ENCODE peak calls at places on chromosomes 11 and 22, in five cellular contexts. Z is kidney epithelial cell, W is Peyer's patch, Y is MM.1S, L is PC-3. J is an unnamed sample.

GRCh38 chr11:66343176-66343575 is 1.7 kb downstream of the BRMS1 start:
- DNase-seq in Z (no peak), W (no peak), Y (no peak), L (no peak), J (no peak)

GRCh38 chr11:1230456-1231395 is 7.9 kb downstream of the MUC5B start:
- DNase-seq in Z (no peak), W (peak), Y (no peak), L (no peak), J (no peak)

GRCh38 chr22:25564979-25565677 is 653 bp downstream of the GRK3 start:
- DNase-seq in Z (no peak), W (no peak), Y (no peak), L (no peak), J (no peak)

GRCh38 chr11:73178092-73178539 is 36.0 kb upstream of the FCHSD2 start:
- DNase-seq in Z (no peak), W (peak), Y (peak), L (peak), J (peak)

GRCh38 chr11:35963911-35964310 is 20.0 kb downstream of the LDLRAD3 start:
- DNase-seq in Z (no peak), W (no peak), Y (no peak), L (no peak), J (no peak)

GRCh38 chr22:26852176-26852575 is 194.8 kb downstream of the MIAT start:
- DNase-seq in Z (no peak), W (no peak), Y (no peak), L (no peak), J (no peak)

GRCh38 chr11:133115099-133115498 is 417.2 kb downstream of the OPCML start:
- DNase-seq in Z (no peak), W (no peak), Y (no peak), L (no peak), J (no peak)

GRCh38 chr22:36377022-36377631 is 10.6 kb downstream of the MYH9 start:
- DNase-seq in Z (no peak), W (no peak), Y (peak), L (no peak), J (no peak)

GRCh38 chr22:31492151-31492550 is 2.5 kb upstream of the EIF4ENIF1 start:
- DNase-seq in Z (no peak), W (no peak), Y (no peak), L (no peak), J (no peak)

GRCh38 chr22:29907753-29908515 is 25.0 kb downstream of the MTMR3 start:
- DNase-seq in Z (peak), W (peak), Y (no peak), L (peak), J (peak)

GRCh38 chr22:35531202-35531601 is 9.4 kb upstream of the RASD2 start:
- DNase-seq in Z (no peak), W (no peak), Y (no peak), L (no peak), J (no peak)

GRCh38 chr22:22040908-22041307 is 58.3 kb upstream of the TOP3B start:
- DNase-seq in Z (no peak), W (no peak), Y (no peak), L (no peak), J (no peak)

GRCh38 chr11:534592-535518 is 521 bp downstream of the HRAS start:
- DNase-seq in Z (no peak), W (peak), Y (peak), L (peak), J (no peak)

GRCh38 chr11:23021287-23021863 is 161.1 kb upstream of the CCDC179 start:
- DNase-seq in Z (no peak), W (no peak), Y (peak), L (peak), J (no peak)

GRCh38 chr11:103546236-103546635 is 437.0 kb downstream of the DYNC2H1 start:
- DNase-seq in Z (no peak), W (no peak), Y (no peak), L (peak), J (no peak)

GRCh38 chr22:49760280-49760629 is 67.4 kb downstream of the BRD1 start:
- DNase-seq in Z (no peak), W (no peak), Y (no peak), L (no peak), J (no peak)

GRCh38 chr11:58567889-58568512 is 7.7 kb downstream of the LPXN start:
- DNase-seq in Z (no peak), W (peak), Y (peak), L (peak), J (peak)

GRCh38 chr11:19561011-19561410 is 151.6 kb upstream of the NAV2 start:
- DNase-seq in Z (no peak), W (no peak), Y (no peak), L (peak), J (no peak)

GRCh38 chr11:108985611-108986279 is 320.9 kb downstream of the DDX10 start:
- DNase-seq in Z (no peak), W (no peak), Y (no peak), L (peak), J (peak)

GRCh38 chr22:48342732-48343131 is 1484.9 kb downstream of the BRD1 start:
- DNase-seq in Z (no peak), W (peak), Y (no peak), L (no peak), J (no peak)

GRCh38 chr11:111878385-111878765 is 590 bp downstream of the FDXACB1 start:
- DNase-seq in Z (no peak), W (no peak), Y (peak), L (peak), J (peak)

GRCh38 chr11:42890773-42891172 is 421.0 kb upstream of the API5 start:
- DNase-seq in Z (no peak), W (no peak), Y (no peak), L (no peak), J (no peak)

GRCh38 chr11:1442163-1442562 is 44.4 kb downstream of the MOB2 start:
- DNase-seq in Z (no peak), W (no peak), Y (no peak), L (no peak), J (no peak)

GRCh38 chr11:28442113-28442512 is 333.9 kb downstream of the METTL15 start:
- DNase-seq in Z (no peak), W (no peak), Y (no peak), L (peak), J (no peak)

GRCh38 chr11:9722893-9723292 is 59.0 kb downstream of the SWAP70 start:
- DNase-seq in Z (no peak), W (no peak), Y (no peak), L (no peak), J (no peak)

GRCh38 chr11:125956371-125956770 is 10.5 kb downstream of the VSIG10L2 start:
- DNase-seq in Z (no peak), W (no peak), Y (no peak), L (no peak), J (no peak)

GRCh38 chr22:30241576-30242371 is 4.8 kb downstream of the LIF start:
- DNase-seq in Z (no peak), W (no peak), Y (no peak), L (no peak), J (no peak)

GRCh38 chr22:46449116-46449691 is 88.2 kb downstream of the CELSR1 start:
- DNase-seq in Z (no peak), W (no peak), Y (no peak), L (no peak), J (no peak)

GRCh38 chr11:75814369-75814685 is 683 bp upstream of the UVRAG start:
- DNase-seq in Z (no peak), W (no peak), Y (no peak), L (no peak), J (no peak)

GRCh38 chr22:41762980-41763779 is 37.3 kb upstream of the CCDC134 start:
- DNase-seq in Z (no peak), W (no peak), Y (peak), L (peak), J (no peak)
- TF ChIP-seq CTCF in Z (peak), W (no peak), Y (peak), L (peak), J (peak)

DNA sequence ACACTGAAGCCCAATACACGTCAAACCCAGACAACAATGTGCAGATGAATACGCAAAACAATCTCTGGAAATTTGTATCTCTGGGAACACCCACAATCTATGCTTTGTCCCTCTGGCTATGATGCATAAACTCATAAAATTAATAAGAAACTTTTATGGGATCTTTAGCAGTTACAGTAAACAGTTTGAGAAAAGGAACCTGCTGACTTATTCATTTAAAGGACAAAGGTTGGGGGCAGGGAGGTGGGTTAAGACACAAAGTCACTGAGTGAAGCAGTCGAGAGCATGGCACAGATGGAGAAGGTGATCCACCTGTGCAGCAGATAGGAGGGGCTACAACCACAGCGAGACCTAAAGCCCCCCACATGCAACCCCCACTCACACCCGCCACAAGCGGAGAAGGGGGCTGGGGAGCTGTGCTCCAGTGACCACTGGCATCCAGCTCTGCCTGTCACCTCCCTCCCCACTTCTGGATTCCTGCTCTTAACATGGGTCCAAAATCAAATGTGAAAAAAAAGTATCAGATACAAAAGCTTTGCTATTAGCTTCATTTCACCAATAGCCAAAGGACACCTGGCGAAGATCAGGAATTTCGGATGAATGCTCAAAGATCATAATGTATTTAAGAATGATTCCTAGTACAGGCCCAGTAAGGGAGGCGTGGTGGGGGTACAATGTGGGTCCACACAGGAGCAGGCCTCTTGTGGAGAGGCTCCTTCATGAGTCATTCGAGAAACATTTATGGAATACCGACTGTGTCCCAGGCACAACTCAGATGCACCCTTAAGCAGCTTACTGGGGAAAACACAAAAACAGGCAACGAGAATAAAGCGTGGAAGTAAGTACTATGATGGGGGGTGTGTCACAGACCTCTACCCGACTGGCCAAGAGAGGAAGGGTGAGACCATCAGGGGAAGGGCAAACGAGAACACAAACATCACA is 44.8 kb downstream of the SMCO4 start:
- DNase-seq in Z (peak), W (no peak), Y (no peak), L (peak), J (no peak)
- H3K4me3 ChIP-seq in Z (no peak), W (no peak), Y (no peak), L (peak), J (no peak)

GRCh38 chr11:91394073-91394717 is 830.4 kb upstream of the FAT3 start:
- DNase-seq in Z (no peak), W (no peak), Y (no peak), L (no peak), J (no peak)
- TF ChIP-seq CTCF in Z (no peak), W (no peak), Y (no peak), L (peak), J (no peak)

DNA sequence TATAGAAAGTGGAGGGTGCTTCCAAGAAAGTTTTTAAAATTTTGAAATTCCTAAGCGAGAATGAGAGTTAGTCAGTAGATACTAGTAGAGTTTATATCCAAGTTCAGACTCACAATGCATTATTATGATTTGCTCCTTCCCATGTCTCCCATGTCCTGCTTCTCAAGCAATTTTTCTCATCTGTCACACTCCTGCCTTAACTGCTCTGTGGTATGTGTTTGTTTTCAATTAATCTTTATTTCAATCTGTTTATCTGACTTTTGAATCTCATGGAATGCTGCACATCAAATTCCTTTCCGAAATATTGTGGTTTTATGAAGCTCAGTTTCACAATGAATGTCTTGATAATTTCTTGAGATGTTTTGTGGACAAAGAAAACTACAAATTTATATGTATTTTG is 18.1 kb downstream of the THY1 start:
- DNase-seq in Z (no peak), W (no peak), Y (no peak), L (no peak), J (no peak)
- H3K4me3 ChIP-seq in Z (no peak), W (no peak), Y (no peak), L (no peak), J (no peak)

GRCh38 chr11:123511037-123511870 is 81.2 kb downstream of the GRAMD1B start:
- DNase-seq in Z (peak), W (peak), Y (peak), L (peak), J (peak)
- TF ChIP-seq CTCF in Z (peak), W (peak), Y (peak), L (peak), J (peak)

DNA sequence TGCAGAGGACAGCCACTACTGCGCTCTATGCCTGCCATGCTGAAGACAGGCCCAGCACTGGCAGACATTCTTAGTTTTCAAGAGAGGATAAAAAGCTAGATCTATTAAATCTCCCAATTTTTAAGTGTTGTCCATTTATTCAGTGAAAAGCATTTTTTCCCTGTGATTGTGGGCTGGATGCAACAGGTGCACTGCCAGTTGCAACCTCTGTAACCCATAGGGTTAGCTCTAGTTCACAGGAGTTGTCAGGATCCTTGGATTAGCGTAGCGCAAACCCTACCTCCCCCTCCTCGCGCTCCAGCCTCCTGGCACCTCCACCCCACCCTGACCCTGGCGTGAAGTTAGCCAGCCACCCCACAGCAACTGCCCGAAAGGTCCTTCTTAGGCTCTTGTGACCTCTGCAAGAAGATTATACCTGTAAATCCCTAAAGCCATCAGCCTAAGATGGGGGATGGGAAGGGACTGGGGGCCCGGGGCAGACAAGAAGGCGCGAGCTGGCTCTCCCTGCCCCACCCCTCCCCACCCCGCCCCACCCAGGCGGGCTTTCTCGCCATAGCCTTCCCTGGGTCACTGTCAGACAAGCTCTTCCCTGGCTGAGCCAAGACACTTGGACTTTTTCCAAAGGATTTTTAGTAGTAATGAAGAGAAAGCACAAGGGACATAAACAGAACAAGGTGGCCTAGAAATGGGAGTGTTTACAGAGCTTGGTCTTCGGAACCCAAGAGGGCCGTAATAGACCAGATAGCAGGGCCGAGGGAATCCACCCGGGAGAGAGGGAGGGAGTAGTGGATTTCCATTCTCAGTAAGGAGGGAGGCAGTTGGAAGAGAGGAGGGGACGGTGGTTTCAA is 31.0 kb downstream of the EIF3F start:
- DNase-seq in Z (no peak), W (no peak), Y (no peak), L (no peak), J (no peak)
- H3K4me3 ChIP-seq in Z (no peak), W (peak), Y (no peak), L (peak), J (peak)

GRCh38 chr11:84390441-84391078 is 1104.4 kb upstream of the CCDC90B start:
- DNase-seq in Z (peak), W (no peak), Y (no peak), L (peak), J (no peak)
- TF ChIP-seq CTCF in Z (peak), W (no peak), Y (no peak), L (peak), J (no peak)

DNA sequence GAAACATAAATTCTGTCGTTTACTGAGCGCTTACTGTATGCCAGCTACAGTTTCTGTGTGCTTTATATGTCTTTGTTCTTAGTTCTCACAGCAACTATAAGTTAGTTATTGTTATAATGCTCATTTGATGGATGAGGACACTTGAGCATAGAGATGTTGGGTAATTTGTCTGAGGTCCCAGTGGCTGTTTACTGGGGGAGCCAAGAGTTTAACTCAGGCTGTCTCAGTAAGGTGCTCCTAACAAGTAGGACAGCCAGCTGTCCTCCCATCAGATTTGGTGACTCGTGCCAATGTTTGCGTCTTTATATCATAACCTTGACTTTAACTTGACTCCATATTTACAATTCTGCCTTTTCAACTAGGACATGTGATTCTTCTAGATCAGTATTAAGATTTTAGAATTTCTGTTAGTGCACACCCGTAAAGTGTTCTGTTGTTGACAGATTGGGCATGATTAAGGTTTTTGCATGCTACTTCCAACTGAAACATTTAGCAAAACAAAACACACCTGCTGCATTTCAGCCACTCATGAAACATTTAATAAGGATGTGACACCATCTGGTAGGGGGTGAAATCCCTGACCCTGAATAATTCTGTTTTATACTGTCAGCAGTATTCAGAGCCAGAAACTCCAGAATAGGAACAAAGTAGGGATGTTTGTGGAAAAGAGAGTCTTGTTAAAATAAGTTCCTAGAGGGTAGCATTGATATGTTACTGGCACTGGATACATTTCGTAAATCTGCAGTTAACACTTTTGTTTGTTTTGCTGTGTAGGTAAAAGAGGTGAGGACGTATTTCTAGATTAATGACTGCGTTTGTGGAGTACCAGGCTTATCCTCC is 1.9 kb downstream of the REXO2 start:
- DNase-seq in Z (no peak), W (no peak), Y (no peak), L (peak), J (no peak)
- H3K4me3 ChIP-seq in Z (no peak), W (no peak), Y (peak), L (peak), J (peak)